ENCODE peak calls at places on chromosomes 7 and 10, in nine cellular contexts. C is stimulated activated CD4-positive, alpha-beta T cell treated with anti-CD3 and anti-CD28 coated beads, Interleukin-2, amount 100 ng/mL, for 48 hours; X is HTR-8/SVneo; R is HCT116; H is activated CD4-positive, alpha-beta T cell treated with anti-CD3 and anti-CD28 coated beads for 48 hours; P is NCI-H460; K is NB4; M is kidney epithelial cell; G is retina. F is an unnamed sample.

GRCh38 chr10:28947209-28947608 is 269.9 kb downstream of the BAMBI start:
- DNase-seq in K (no peak), H (no peak), G (no peak), P (no peak), C (no peak), X (no peak), M (no peak), R (no peak), F (no peak)

GRCh38 chr7:90167361-90167760 is 13.1 kb downstream of the STEAP1 start:
- DNase-seq in G (no peak), K (no peak), C (no peak), P (no peak), R (no peak), M (no peak), X (no peak), H (no peak), F (no peak)

GRCh38 chr7:124440081-124440480 is 325.5 kb downstream of the GPR37 start:
- DNase-seq in K (no peak), M (no peak), P (no peak), H (no peak), C (no peak), R (no peak), X (no peak), G (no peak), F (no peak)

GRCh38 chr10:91901784-91902677 is 7.3 kb downstream of the FGFBP3 start:
- DNase-seq in C (peak; percentile 50), M (peak; percentile 89), P (peak; percentile 81), K (peak; percentile 97), R (peak; percentile 42), H (peak; percentile 76), X (peak; percentile 69), G (no peak), F (no peak)

GRCh38 chr10:34628174-34628802 is 186.8 kb downstream of the PARD3 start:
- DNase-seq in K (no peak), X (no peak), G (no peak), P (no peak), H (no peak), C (no peak), R (no peak), M (no peak), F (no peak)

GRCh38 chr10:71138126-71138860 is 74.1 kb upstream of the UNC5B start:
- DNase-seq in P (no peak), K (no peak), G (no peak), C (no peak), X (no peak), M (no peak), H (no peak), R (no peak), F (no peak)

GRCh38 chr7:27153526-27153925 is 1.1 kb upstream of the HOXA3 start:
- DNase-seq in R (no peak), K (no peak), H (no peak), C (no peak), X (no peak), P (no peak), M (no peak), G (no peak), F (no peak)

GRCh38 chr10:131975003-131975402 is 6.7 kb downstream of the BNIP3 start:
- DNase-seq in P (no peak), M (no peak), H (no peak), C (no peak), R (no peak), G (no peak), X (no peak), K (no peak), F (no peak)

GRCh38 chr7:12423995-12424745 is 20.5 kb upstream of the VWDE start:
- DNase-seq in M (no peak), K (no peak), X (no peak), P (no peak), H (no peak), R (no peak), C (no peak), G (no peak), F (no peak)

GRCh38 chr7:142391191-142391992 is 133.5 kb upstream of the PRSS58 start:
- DNase-seq in C (peak; percentile 38), R (peak; percentile 23), K (peak; percentile 71), X (no peak), G (no peak), M (no peak), P (no peak), H (peak; percentile 73), F (no peak)

GRCh38 chr7:94511763-94512162 is 2.2 kb downstream of the CASD1 start:
- DNase-seq in K (no peak), M (peak; percentile 42), X (no peak), C (no peak), P (no peak), R (no peak), G (no peak), H (no peak), F (no peak)

GRCh38 chr10:74035324-74035723 is 37.4 kb downstream of the VCL start:
- DNase-seq in H (no peak), C (no peak), M (no peak), P (no peak), K (peak; percentile 26), X (no peak), R (no peak), G (no peak), F (no peak)

GRCh38 chr7:17939670-17940301 is 508 bp downstream of the SNX13 start:
- DNase-seq in H (peak; percentile 59), P (peak; percentile 39), R (no peak), C (peak; percentile 23), X (peak; percentile 37), K (peak; percentile 75), G (no peak), M (no peak), F (peak; percentile 6)

GRCh38 chr7:5598261-5598761 is 174.7 kb upstream of the TNRC18 start:
- DNase-seq in X (no peak), G (peak; percentile 60), C (no peak), R (no peak), H (no peak), P (no peak), M (no peak), K (peak; percentile 64), F (no peak)

GRCh38 chr10:69486922-69487730 is 35.9 kb downstream of the TSPAN15 start:
- DNase-seq in P (no peak), R (no peak), M (peak; percentile 37), C (no peak), G (no peak), X (no peak), K (no peak), H (no peak), F (no peak)

GRCh38 chr7:51009716-51010496 is 227.2 kb upstream of the GRB10 start:
- DNase-seq in K (no peak), C (no peak), X (no peak), P (no peak), H (no peak), R (no peak), M (peak; percentile 65), G (no peak), F (no peak)

GRCh38 chr10:24603333-24603732 is 120.4 kb downstream of the ARHGAP21 start:
- DNase-seq in M (peak; percentile 34), C (no peak), R (no peak), K (no peak), X (peak; percentile 26), H (peak; percentile 28), G (no peak), P (no peak), F (no peak)

GRCh38 chr7:1544178-1544895 is 11.7 kb downstream of the TMEM184A start:
- DNase-seq in G (no peak), M (no peak), X (no peak), C (no peak), P (no peak), K (no peak), H (no peak), R (no peak), F (no peak)

GRCh38 chr10:122149607-122150505 is 121.2 kb upstream of the BTBD16 start:
- DNase-seq in H (no peak), P (no peak), M (no peak), G (peak; percentile 77), K (no peak), R (no peak), C (no peak), X (no peak), F (no peak)

GRCh38 chr7:76294344-76295024 is 8.0 kb upstream of the HSPB1 start:
- DNase-seq in X (no peak), M (peak; percentile 75), G (peak; percentile 91), P (peak; percentile 94), K (peak; percentile 56), C (no peak), H (peak; percentile 35), R (peak; percentile 83), F (no peak)

GRCh38 chr10:124476043-124476725 is 14.6 kb downstream of the LHPP start:
- DNase-seq in H (no peak), G (no peak), R (no peak), M (no peak), P (no peak), X (no peak), K (no peak), C (no peak), F (no peak)

GRCh38 chr10:106942035-106942662 is 222.4 kb downstream of the SORCS1 start:
- DNase-seq in K (no peak), R (no peak), X (no peak), M (no peak), H (no peak), G (no peak), P (peak; percentile 65), C (no peak), F (no peak)

GRCh38 chr10:123287594-123288247 is 133.5 kb downstream of the BUB3 start:
- DNase-seq in X (no peak), G (no peak), C (peak; percentile 34), K (no peak), P (no peak), R (peak; percentile 77), M (peak; percentile 86), H (peak; percentile 70), F (peak; percentile 43)

GRCh38 chr7:156735861-156736260 is 95.3 kb downstream of the RNF32 start:
- DNase-seq in C (no peak), P (no peak), X (no peak), M (no peak), H (no peak), R (no peak), K (no peak), G (no peak), F (no peak)

GRCh38 chr7:157734926-157735640 is 398.3 kb downstream of the DNAJB6 start:
- DNase-seq in G (no peak), P (no peak), M (no peak), C (no peak), X (no peak), H (no peak), R (no peak), K (no peak), F (no peak)

GRCh38 chr7:42380411-42380810 is 143.4 kb upstream of the GLI3 start:
- DNase-seq in P (no peak), R (no peak), G (no peak), M (no peak), H (no peak), K (no peak), X (no peak), C (no peak), F (no peak)

GRCh38 chr7:43693687-43694398 is 35.5 kb downstream of the COA1 start:
- DNase-seq in X (peak; percentile 53), C (no peak), G (no peak), K (no peak), P (no peak), R (peak; percentile 32), M (no peak), H (no peak), F (no peak)

GRCh38 chr10:129481641-129482040 is 14.6 kb downstream of the MGMT start:
- DNase-seq in H (no peak), X (no peak), M (no peak), K (no peak), P (no peak), R (no peak), C (no peak), G (no peak), F (no peak)

GRCh38 chr7:111872411-111872810 is 310.1 kb upstream of the IMMP2L start:
- DNase-seq in P (no peak), C (no peak), K (no peak), M (no peak), X (no peak), G (no peak), R (no peak), H (no peak), F (no peak)

GRCh38 chr10:24255115-24255895 is 46.4 kb downstream of the KIAA1217 start:
- DNase-seq in C (no peak), K (no peak), M (no peak), G (no peak), R (no peak), P (no peak), H (no peak), X (no peak), F (no peak)

GRCh38 chr7:36777062-36777461 is 52.8 kb upstream of the AOAH start:
- DNase-seq in H (no peak), R (no peak), G (no peak), P (no peak), K (peak; percentile 39), M (no peak), X (no peak), C (no peak), F (no peak)

F was measured in 8988T.